ENCODE peak calls at places on chromosomes 1 and 21, in seven cellular contexts. U, R, V, D, L, T and W are unnamed samples.

GRCh38 chr1:10508511-10508951 is 33.8 kb downstream of the PEX14 start:
- DNase-seq in R (no peak), U (no peak), V (no peak), L (no peak), T (no peak), D (no peak), W (no peak)

GRCh38 chr1:238562376-238562775 is 671.7 kb upstream of the ZP4 start:
- DNase-seq in L (no peak), D (no peak), R (no peak), T (no peak), U (no peak), V (no peak), W (no peak)

GRCh38 chr1:210264521-210265380 is 32.2 kb downstream of the SERTAD4 start:
- DNase-seq in V (no peak), T (no peak), L (no peak), R (no peak), U (no peak), D (no peak), W (no peak)

GRCh38 chr1:117574206-117574835 is 31.5 kb upstream of the TENT5C start:
- DNase-seq in U (no peak), D (peak; percentile 49), T (no peak), V (no peak), L (no peak), R (no peak), W (no peak)

GRCh38 chr1:203327684-203328457 is 22.6 kb downstream of the BTG2 start:
- DNase-seq in R (peak; percentile 84), T (peak; percentile 64), U (no peak), V (peak; percentile 79), L (no peak), D (peak; percentile 85), W (peak; percentile 76)

GRCh38 chr1:225866061-225866844 is 15.9 kb downstream of the TMEM63A start:
- DNase-seq in D (no peak), L (no peak), T (peak; percentile 50), R (peak; percentile 80), U (no peak), V (no peak), W (peak; percentile 69)

GRCh38 chr21:40447016-40447415 is 399.9 kb downstream of the DSCAM start:
- DNase-seq in T (no peak), U (no peak), D (no peak), V (no peak), L (no peak), R (no peak), W (no peak)

GRCh38 chr1:202153284-202153683 is 7.1 kb downstream of the PTPN7 start:
- DNase-seq in V (no peak), R (no peak), T (no peak), L (no peak), U (no peak), D (no peak), W (no peak)

GRCh38 chr1:86640161-86640560 is 64.2 kb upstream of the SH3GLB1 start:
- DNase-seq in T (no peak), V (no peak), R (no peak), U (no peak), L (no peak), D (no peak), W (no peak)

GRCh38 chr1:208089151-208089550 is 155.0 kb downstream of the PLXNA2 start:
- DNase-seq in L (no peak), V (no peak), T (no peak), R (no peak), U (no peak), D (no peak), W (no peak)

GRCh38 chr1:24163999-24164398 is 21.1 kb upstream of the IL22RA1 start:
- DNase-seq in R (no peak), U (no peak), L (no peak), D (no peak), V (no peak), T (no peak), W (no peak)

GRCh38 chr1:203163891-203164635 is 11.6 kb downstream of the MYBPH start:
- DNase-seq in R (no peak), U (no peak), L (no peak), D (no peak), V (no peak), T (no peak), W (no peak)

GRCh38 chr1:91940496-91940895 is 8.7 kb upstream of the BRDT start:
- DNase-seq in R (no peak), T (no peak), V (no peak), U (no peak), D (no peak), L (no peak), W (no peak)

GRCh38 chr1:178438432-178438831 is 58.3 kb downstream of the CLEC20A start:
- DNase-seq in T (no peak), V (no peak), L (no peak), R (no peak), D (no peak), U (no peak), W (no peak)

GRCh38 chr21:36698160-36699025 is 522 bp upstream of the SIM2 start:
- DNase-seq in U (no peak), V (no peak), R (no peak), L (no peak), D (no peak), T (no peak), W (no peak)

GRCh38 chr1:198848649-198849048 is 209.8 kb downstream of the PTPRC start:
- DNase-seq in L (no peak), V (no peak), U (no peak), D (no peak), T (no peak), R (no peak), W (no peak)

GRCh38 chr1:31261916-31262315 is 22.2 kb upstream of the NKAIN1 start:
- DNase-seq in D (no peak), U (no peak), V (no peak), R (no peak), T (no peak), L (no peak), W (no peak)

GRCh38 chr1:71463144-71463543 is 382.3 kb upstream of the ZRANB2 start:
- DNase-seq in T (no peak), U (no peak), L (no peak), R (no peak), D (no peak), V (no peak), W (no peak)

GRCh38 chr1:181793826-181794225 is 267.7 kb downstream of the ZNF648 start:
- DNase-seq in U (no peak), V (no peak), T (no peak), D (no peak), L (no peak), R (no peak), W (no peak)

GRCh38 chr1:97070366-97070765 is 348.8 kb downstream of the PTBP2 start:
- DNase-seq in D (no peak), L (no peak), U (no peak), V (no peak), R (no peak), T (no peak), W (no peak)

GRCh38 chr1:211574705-211575104 is 4.3 kb downstream of the SLC30A1 start:
- DNase-seq in U (no peak), D (no peak), R (no peak), T (no peak), V (no peak), L (no peak), W (no peak)

GRCh38 chr1:211577826-211578639 is 928 bp downstream of the SLC30A1 start:
- DNase-seq in V (peak; percentile 67), T (peak; percentile 71), L (peak; percentile 84), U (peak; percentile 80), D (peak; percentile 87), R (peak; percentile 84), W (peak; percentile 67)

GRCh38 chr1:211578640-211579433 is at the start of gene SLC30A1:
- DNase-seq in R (peak; percentile 99), U (peak; percentile 100), L (peak; percentile 100), V (peak; percentile 100), D (peak; percentile 100), T (peak; percentile 100), W (peak; percentile 99)

GRCh38 chr1:211577277-211577825 is 1.6 kb downstream of the SLC30A1 start:
- DNase-seq in D (no peak), R (no peak), L (no peak), U (no peak), V (no peak), T (no peak), W (no peak)

DNA sequence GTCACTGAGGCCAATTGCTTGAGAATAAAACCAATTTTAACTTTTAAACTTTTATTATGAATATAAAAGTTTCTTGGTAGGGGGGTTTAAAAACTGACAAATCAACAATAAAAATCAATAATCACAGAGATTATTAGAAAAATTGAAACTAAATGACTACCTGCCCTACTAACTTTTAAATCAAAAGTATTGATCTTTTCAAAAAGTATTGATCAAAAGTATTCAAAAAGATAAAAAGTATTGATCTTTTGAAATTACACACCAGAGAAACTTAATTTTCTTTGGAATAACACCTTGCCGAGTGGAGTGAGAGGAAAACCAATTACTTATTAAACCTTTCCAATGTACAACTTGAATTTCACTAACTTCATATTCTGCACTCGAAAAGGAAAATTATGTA is 2.2 kb downstream of the SLC30A1 start:
- DNase-seq in U (no peak), T (no peak), D (no peak), L (no peak), V (no peak), R (no peak), W (no peak)
- H3K27ac ChIP-seq in U (no peak overlapping the region), T (peak overlapping the region; percentile 42), D (no peak overlapping the region), L (no peak overlapping the region), V (no peak overlapping the region), R (no peak overlapping the region), W (no peak overlapping the region)

DNA sequence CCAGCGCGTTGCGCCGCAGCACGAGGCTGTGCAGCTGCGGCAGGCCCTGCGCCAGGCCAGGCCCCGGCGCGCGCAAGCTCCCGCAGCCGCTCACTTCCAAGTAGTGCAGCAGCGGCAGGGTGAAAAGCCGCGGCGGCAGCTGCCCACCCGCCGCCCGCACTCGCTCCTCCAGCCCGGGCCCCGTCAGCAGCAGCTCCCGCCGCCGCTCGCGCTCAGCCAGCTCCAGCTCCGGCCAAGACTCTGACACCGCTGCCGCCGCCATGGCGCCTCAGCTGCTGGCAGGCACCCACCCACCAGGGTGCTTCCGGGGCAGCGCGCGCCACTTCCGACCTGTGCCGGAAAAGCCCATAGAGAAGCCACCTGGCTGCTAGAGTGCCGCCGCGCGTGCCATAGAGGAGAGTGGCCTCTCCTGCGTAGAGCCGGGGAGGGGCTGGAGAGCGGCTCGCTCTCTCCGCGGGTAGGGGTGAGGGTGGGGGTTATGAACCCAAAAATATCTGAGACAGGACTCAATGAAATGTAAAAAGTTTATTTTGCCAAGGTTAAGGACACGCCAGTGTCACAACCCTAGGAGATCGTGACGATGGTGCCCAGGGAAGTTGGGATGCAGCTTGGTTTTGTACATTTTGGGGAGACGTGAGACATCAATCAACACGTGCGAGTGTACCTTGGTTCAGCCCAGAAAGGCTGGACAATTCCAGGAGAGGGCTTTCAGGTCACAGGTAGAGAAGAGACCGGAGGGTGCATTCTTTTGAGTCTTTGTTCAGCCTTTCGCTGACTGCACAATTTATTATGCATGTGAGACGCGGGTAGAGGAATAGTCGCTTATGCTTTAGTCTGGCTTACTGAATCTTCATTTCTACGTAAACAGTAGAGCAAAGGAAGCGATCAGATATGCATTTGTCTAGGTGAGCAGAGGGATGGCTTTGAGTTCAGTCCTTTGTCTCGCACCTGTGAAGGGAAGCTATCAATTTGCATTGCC is at the start of gene LRRC47:
- DNase-seq in R (peak; percentile 95), D (peak; percentile 92), U (peak; percentile 96), V (peak; percentile 93), L (peak; percentile 94), T (peak; percentile 91), W (peak; percentile 83)
- H3K27ac ChIP-seq in R (peak within 1 kb of the TSS; percentile 62), D (peak within 1 kb of the TSS; percentile 49), U (no peak within 1 kb of the TSS), V (peak within 1 kb of the TSS; percentile 69), L (peak within 1 kb of the TSS; percentile 28), T (peak within 1 kb of the TSS; percentile 69), W (peak within 1 kb of the TSS; percentile 16)

GRCh38 chr1:8679929-8680504 is 137.4 kb downstream of the RERE start:
- DNase-seq in R (no peak), V (no peak), T (no peak), D (no peak), U (no peak), L (no peak), W (no peak)
- H3K27ac ChIP-seq in R (no peak overlapping the region), V (no peak overlapping the region), T (no peak overlapping the region), D (no peak overlapping the region), U (no peak overlapping the region), L (peak overlapping the region; percentile 61), W (no peak overlapping the region)

GRCh38 chr1:21291184-21291583 is 921 bp upstream of the ECE1 start:
- DNase-seq in L (no peak), V (no peak), R (no peak), T (no peak), D (no peak), U (no peak), W (no peak)
- H3K27ac ChIP-seq in L (no peak overlapping the region), V (no peak overlapping the region), R (no peak overlapping the region), T (no peak overlapping the region), D (peak overlapping the region; percentile 64), U (no peak overlapping the region), W (peak overlapping the region; percentile 99)